ENCODE peak calls at places on chromosome 2, in ten cellular contexts. Y is left ventricle myocardium inferior, M is heart right ventricle, Q is NT2/D1, P is neuronal stem cell, R is right cardiac atrium, F is cardiac muscle cell, U is kidney, H is pancreas, B is vagina. X is an unnamed sample. For H3K4me1 and H3K9me3, the result is how much of the 10 kb centered on the place peaks cover.

GRCh38 chr2:219548990-219549389 is 5.2 kb downstream of the TMEM198 start:
- DNase-seq in U (no peak), P (no peak), H (no peak), Q (no peak), B (no peak), R (peak), M (no peak), Y (no peak), F (no peak), X (no peak)

GRCh38 chr2:45259547-45260160 is 250.4 kb upstream of the SIX2 start:
- DNase-seq in Q (no peak), B (peak), Y (no peak), F (no peak), M (no peak), U (no peak), R (peak), P (no peak), H (no peak), X (no peak)

GRCh38 chr2:50953021-50953420 is 78.9 kb downstream of the NRXN1 start:
- DNase-seq in P (no peak), U (no peak), B (no peak), Y (no peak), Q (no peak), F (no peak), R (no peak), H (no peak), M (no peak), X (no peak)

GRCh38 chr2:9212661-9213411 is 6.2 kb downstream of the ASAP2 start:
- DNase-seq in B (no peak), R (peak), P (no peak), U (no peak), F (no peak), M (no peak), H (no peak), Q (no peak), Y (no peak), X (no peak)

GRCh38 chr2:239727776-239728600 is 297.2 kb downstream of the NDUFA10 start:
- DNase-seq in M (peak), Q (no peak), U (peak), B (no peak), P (no peak), Y (peak), H (peak), F (no peak), R (peak), X (no peak)

GRCh38 chr2:198490748-198491147 is 686.4 kb downstream of the PLCL1 start:
- DNase-seq in Y (no peak), F (no peak), Q (no peak), H (no peak), P (no peak), M (no peak), R (no peak), U (no peak), B (no peak), X (no peak)

GRCh38 chr2:161044937-161045336 is 115.3 kb upstream of the TANK start:
- DNase-seq in P (no peak), Y (no peak), R (peak), Q (no peak), B (no peak), U (no peak), F (no peak), M (no peak), H (no peak), X (no peak)

GRCh38 chr2:37849908-37850307 is 75.2 kb upstream of the RMDN2 start:
- DNase-seq in P (no peak), R (no peak), M (no peak), U (no peak), Q (no peak), B (peak), Y (no peak), F (no peak), H (no peak), X (no peak)

GRCh38 chr2:170147576-170147975 is 30.4 kb upstream of the MYO3B start:
- DNase-seq in M (no peak), H (no peak), R (no peak), Q (no peak), U (no peak), F (no peak), B (no peak), Y (no peak), P (no peak), X (no peak)

GRCh38 chr2:238238766-238239551 is 879 bp downstream of the HES6 start:
- DNase-seq in R (peak), P (no peak), Q (no peak), U (peak), Y (no peak), H (peak), B (no peak), F (no peak), M (no peak), X (peak)

GRCh38 chr2:134836986-134837385 is 1.4 kb upstream of the ACMSD start:
- DNase-seq in P (no peak), U (no peak), R (no peak), B (no peak), Y (no peak), H (no peak), F (no peak), M (no peak), Q (no peak), X (no peak)

DNA sequence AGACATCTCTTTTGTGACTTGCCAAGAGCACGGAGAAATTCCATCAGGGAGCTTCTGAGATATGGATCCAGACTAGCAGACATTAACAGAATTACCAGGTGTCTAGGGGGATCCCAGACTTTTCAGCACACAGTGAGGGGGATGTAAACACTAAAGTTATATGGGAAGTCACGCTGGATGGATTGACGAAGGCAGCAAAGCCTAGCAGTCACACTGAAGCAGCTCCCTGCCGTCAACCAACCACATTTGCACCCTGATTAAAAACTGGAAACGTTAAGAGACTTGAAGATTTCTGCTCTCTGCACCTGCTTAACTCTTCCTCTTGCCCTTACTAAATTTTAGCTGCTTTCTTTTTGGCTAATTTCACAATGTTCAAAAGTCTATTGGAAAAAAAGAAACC is 62.5 kb upstream of the BCL2L11 start:
- DNase-seq in P (no peak), F (no peak), U (peak), M (no peak), Y (no peak), Q (no peak), H (no peak), R (no peak), B (no peak), X (no peak)
- H3K4me1 ChIP-seq in P (under half), F (under half), U (under half), M (under half), Y (under half), Q (under half), H (under half), R (under half), B (under half), X (under half)

DNA sequence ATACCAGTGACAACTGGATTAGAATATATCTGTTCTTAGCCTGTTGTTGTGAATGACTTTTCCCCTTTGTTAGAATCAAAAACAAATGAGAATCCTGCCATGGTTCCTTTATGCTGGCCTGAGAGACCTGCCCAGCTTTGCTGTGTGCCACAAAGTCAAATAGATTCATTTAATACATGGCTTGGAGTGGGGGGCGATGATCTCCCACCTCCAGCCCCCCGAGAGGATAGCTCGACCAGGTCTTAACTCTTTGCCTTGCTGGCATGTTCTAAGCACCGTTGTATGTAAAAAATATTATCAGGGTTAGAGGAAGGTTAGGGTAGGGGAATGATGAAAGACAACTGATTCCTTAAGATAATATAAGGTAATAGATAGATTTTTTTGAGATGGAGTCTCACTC is 22.2 kb upstream of the DGKD start:
- DNase-seq in F (no peak), Q (no peak), Y (no peak), H (no peak), U (no peak), M (no peak), B (no peak), P (no peak), R (no peak), X (no peak)
- H3K4me3 ChIP-seq in F (no peak), Q (no peak), Y (no peak), H (no peak), U (no peak), M (no peak), B (no peak), P (no peak), R (no peak), X (no peak)

GRCh38 chr2:89821455-89821945 is 1130.0 kb downstream of the RPIA start:
- DNase-seq in M (no peak), B (no peak), U (no peak), H (no peak), P (no peak), Q (no peak), F (no peak), R (no peak), Y (no peak), X (no peak)
- H3K9me3 ChIP-seq in M (half or more), B (under half), U (half or more), H (under half), P (under half), Q (half or more), F (half or more), R (under half), Y (under half), X (under half)

GRCh38 chr2:173357351-173357750 is 2.7 kb downstream of the CDCA7 start:
- DNase-seq in Q (no peak), U (no peak), F (no peak), M (no peak), P (no peak), H (no peak), Y (no peak), B (no peak), R (no peak), X (no peak)
- H3K4me1 ChIP-seq in Q (under half), U (under half), F (under half), M (under half), P (under half), H (under half), Y (under half), B (under half), R (under half), X (under half)

DNA sequence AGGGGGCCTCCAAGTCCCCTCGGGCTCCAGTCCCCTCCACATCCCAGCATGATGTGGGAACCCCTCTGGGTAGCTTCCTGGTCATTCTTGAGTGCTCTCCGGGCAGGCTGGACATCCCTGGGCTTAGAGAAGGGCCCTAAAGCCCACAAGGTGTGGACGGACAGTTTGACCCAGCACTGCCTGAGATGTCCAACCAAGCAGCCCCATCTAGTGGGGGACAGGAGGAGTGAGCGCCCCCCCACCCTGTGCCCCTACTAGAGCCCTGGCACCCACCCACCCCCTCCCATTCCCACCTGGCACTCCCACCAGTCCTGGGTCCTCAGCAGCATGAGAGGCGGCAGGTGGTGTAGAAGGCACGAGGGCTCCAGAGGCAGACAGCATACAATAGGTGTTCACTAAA is 45.9 kb downstream of the CYP27C1 start:
- DNase-seq in M (peak), B (peak), F (no peak), Q (no peak), H (no peak), P (no peak), U (no peak), R (peak), Y (no peak), X (peak)
- H3K4me3 ChIP-seq in M (no peak), B (no peak), F (no peak), Q (no peak), H (no peak), P (no peak), U (no peak), R (no peak), Y (no peak), X (no peak)

GRCh38 chr2:29120846-29121245 is 5.6 kb downstream of the CLIP4 start:
- DNase-seq in U (no peak), Q (no peak), F (no peak), R (no peak), P (no peak), B (no peak), Y (no peak), M (no peak), H (no peak), X (no peak)
- H3K9me3 ChIP-seq in U (under half), Q (under half), F (under half), R (under half), P (under half), B (under half), Y (under half), M (under half), H (under half), X (under half)

X was measured in Caco-2.